ENCODE peak calls at places on chromosomes 5 and 9, in four cellular contexts. E is Right ventricle myocardium superior; Z is cardiac septum; U is CD4-positive, alpha-beta T cell. F is an unnamed sample.

GRCh38 chr5:124404796-124405195 is 341.6 kb downstream of the ZNF608 start:
- DNase-seq in U (no peak), E (no peak), Z (no peak), F (no peak)

GRCh38 chr5:180799902-180800801 is 2.5 kb downstream of the MGAT1 start:
- DNase-seq in E (no peak), Z (no peak), U (no peak), F (no peak)

GRCh38 chr9:81650836-81651545 is 38.4 kb downstream of the TLE1 start:
- DNase-seq in E (no peak), Z (no peak), U (no peak), F (no peak)

GRCh38 chr9:132748450-132748849 is 78.2 kb downstream of the GTF3C4 start:
- DNase-seq in E (no peak), Z (no peak), U (no peak), F (peak)

GRCh38 chr9:97632406-97632991 is 669 bp downstream of the TSTD2 start:
- DNase-seq in Z (no peak), U (no peak), E (peak), F (no peak)

GRCh38 chr9:34372598-34373011 is 4.1 kb downstream of the MYORG start:
- DNase-seq in U (no peak), Z (no peak), E (no peak), F (peak)

GRCh38 chr5:146042628-146043279 is 62.6 kb downstream of the PLAC8L1 start:
- DNase-seq in E (no peak), U (no peak), Z (no peak), F (no peak)

GRCh38 chr5:181052928-181053759 is 13.1 kb downstream of the BTNL9 start:
- DNase-seq in U (no peak), E (no peak), Z (no peak), F (no peak)

GRCh38 chr5:77210091-77211012 is at the start of gene PDE8B:
- DNase-seq in U (no peak), E (peak), Z (no peak), F (no peak)

GRCh38 chr5:28862860-28863196 is 1824.4 kb upstream of the CDH9 start:
- DNase-seq in E (no peak), U (no peak), Z (no peak), F (no peak)

GRCh38 chr9:133993635-133994253 is 1.6 kb upstream of the VAV2 start:
- DNase-seq in U (no peak), Z (no peak), E (no peak), F (no peak)

GRCh38 chr5:87829214-87829551 is 416.5 kb upstream of the CCNH start:
- DNase-seq in E (peak), Z (no peak), U (no peak), F (no peak)

GRCh38 chr5:17374973-17375844 is 122.8 kb upstream of the TAF11L2 start:
- DNase-seq in U (no peak), Z (no peak), E (no peak), F (no peak)

GRCh38 chr5:154198611-154199230 is 8.2 kb downstream of the GALNT10 start:
- DNase-seq in U (no peak), Z (no peak), E (no peak), F (no peak)

GRCh38 chr9:123586140-123586735 is 230.2 kb downstream of the CRB2 start:
- DNase-seq in U (no peak), Z (no peak), E (no peak), F (no peak)

GRCh38 chr5:1343315-1343751 is 1.6 kb downstream of the CLPTM1L start:
- DNase-seq in U (no peak), Z (no peak), E (peak), F (no peak)

GRCh38 chr5:111246459-111246858 is 22.3 kb downstream of the CAMK4 start:
- DNase-seq in Z (no peak), U (no peak), E (no peak), F (no peak)

GRCh38 chr9:108550111-108550510 is 305.7 kb downstream of the ACTL7B start:
- DNase-seq in Z (no peak), E (no peak), U (no peak), F (no peak)

GRCh38 chr9:6630502-6631206 is 14.9 kb downstream of the GLDC start:
- DNase-seq in E (no peak), U (no peak), Z (no peak), F (no peak)

GRCh38 chr5:5164158-5164557 is 24.0 kb downstream of the ADAMTS16 start:
- DNase-seq in Z (no peak), U (no peak), E (no peak), F (no peak)

GRCh38 chr9:126053913-126054312 is 272.7 kb upstream of the MVB12B start:
- DNase-seq in Z (no peak), E (peak), U (no peak), F (no peak)

GRCh38 chr9:134399435-134400056 is 73.3 kb downstream of the RXRA start:
- DNase-seq in Z (no peak), U (no peak), E (no peak), F (no peak)

GRCh38 chr9:96436063-96436455 is 13.9 kb upstream of the HABP4 start:
- DNase-seq in U (no peak), E (no peak), Z (no peak), F (no peak)

GRCh38 chr9:69168709-69169217 is 5.3 kb upstream of the TJP2 start:
- DNase-seq in E (no peak), Z (no peak), U (peak), F (no peak)

GRCh38 chr9:112422417-112423148 is 42.7 kb downstream of the HSDL2 start:
- DNase-seq in U (no peak), Z (no peak), E (no peak), F (no peak)

GRCh38 chr9:120808931-120809330 is 15.7 kb upstream of the FBXW2 start:
- DNase-seq in E (no peak), Z (no peak), U (no peak), F (no peak)

GRCh38 chr5:140565780-140566095 is 1.1 kb downstream of the SLC35A4 start:
- DNase-seq in Z (no peak), E (no peak), U (no peak), F (no peak)

GRCh38 chr5:5021436-5021835 is 118.7 kb upstream of the ADAMTS16 start:
- DNase-seq in Z (no peak), E (no peak), U (no peak), F (no peak)

GRCh38 chr5:154368041-154368800 is 77.6 kb upstream of the SAP30L start:
- DNase-seq in Z (no peak), U (no peak), E (no peak), F (no peak)

F was measured in mesenteric fat pad.